ENCODE peak calls at places on chromosomes 13 and 19, in nine cellular contexts. D, S, V, X, W, P, M, A and R are unnamed samples. For H3K4me1, the result is how much of the 10 kb centered on the place peaks cover.

GRCh38 chr19:18876865-18877264 is 19.1 kb downstream of the CERS1 start:
- DNase-seq in W (no peak), X (no peak), P (no peak), S (no peak), M (no peak), D (no peak), A (peak), V (no peak), R (no peak)

GRCh38 chr13:113110048-113110851 is 4.7 kb downstream of the F7 start:
- DNase-seq in D (no peak), V (peak), A (peak), X (no peak), M (no peak), P (no peak), S (no peak), W (peak), R (no peak)

GRCh38 chr19:50368649-50369570 is 3.5 kb upstream of the NAPSA start:
- DNase-seq in P (peak), M (peak), D (peak), V (peak), S (peak), X (peak), A (peak), W (peak), R (peak)

GRCh38 chr13:98429977-98430785 is 146.7 kb downstream of the STK24 start:
- DNase-seq in X (no peak), S (no peak), W (no peak), V (no peak), P (no peak), M (no peak), A (no peak), D (no peak), R (no peak)

GRCh38 chr19:10286803-10287737 is at the start of gene ICAM4:
- DNase-seq in V (peak), D (no peak), X (peak), S (no peak), W (peak), M (no peak), A (peak), P (peak), R (no peak)

GRCh38 chr19:9914001-9914314 is 22.4 kb downstream of the OLFM2 start:
- DNase-seq in X (no peak), V (no peak), M (no peak), D (no peak), S (no peak), P (no peak), W (peak), A (no peak), R (no peak)

GRCh38 chr13:60663788-60664187 is 266.8 kb downstream of the TDRD3 start:
- DNase-seq in P (no peak), M (no peak), S (no peak), A (no peak), X (no peak), D (no peak), V (no peak), W (no peak), R (no peak)

GRCh38 chr13:97261254-97262015 is 39.3 kb downstream of the MBNL2 start:
- DNase-seq in P (no peak), V (no peak), S (no peak), D (no peak), W (no peak), X (no peak), A (no peak), M (no peak), R (no peak)

GRCh38 chr13:80082396-80083096 is 258.4 kb downstream of the SPRY2 start:
- DNase-seq in A (no peak), X (no peak), D (no peak), V (no peak), W (no peak), P (no peak), M (no peak), S (no peak), R (no peak)

GRCh38 chr13:25247345-25247744 is 39.9 kb downstream of the MTMR6 start:
- DNase-seq in A (no peak), M (no peak), P (no peak), X (peak), S (no peak), W (no peak), D (no peak), V (no peak), R (no peak)

GRCh38 chr19:17751103-17751911 is at the start of gene FCHO1:
- DNase-seq in W (no peak), M (no peak), P (no peak), A (peak), V (peak), D (no peak), S (peak), X (peak), R (peak)

GRCh38 chr13:100365678-100366077 is 222.9 kb downstream of the GGACT start:
- DNase-seq in P (no peak), X (no peak), V (no peak), A (no peak), S (no peak), D (no peak), W (no peak), M (no peak), R (no peak)

GRCh38 chr13:112839347-112840105 is 129.5 kb upstream of the MCF2L start:
- DNase-seq in S (no peak), P (no peak), W (peak), D (no peak), M (no peak), A (no peak), V (peak), X (peak), R (no peak)

GRCh38 chr19:34351382-34351802 is 13.6 kb upstream of the GPI start:
- DNase-seq in D (no peak), V (no peak), A (no peak), X (no peak), W (no peak), M (no peak), P (no peak), S (no peak), R (no peak)

GRCh38 chr19:43439183-43440063 is 24.7 kb downstream of the TEX101 start:
- DNase-seq in D (no peak), X (peak), A (no peak), M (no peak), W (no peak), S (no peak), V (peak), P (no peak), R (no peak)

GRCh38 chr13:111531505-111531904 is 211.1 kb downstream of the TEX29 start:
- DNase-seq in V (no peak), M (no peak), P (no peak), W (no peak), D (no peak), A (no peak), S (no peak), X (no peak), R (no peak)

GRCh38 chr13:111359237-111359915 is 38.9 kb downstream of the TEX29 start:
- DNase-seq in X (no peak), D (no peak), W (peak), M (no peak), S (no peak), V (no peak), P (no peak), A (no peak), R (no peak)

GRCh38 chr13:65638572-65639168 is 1591.5 kb downstream of the PCDH9 start:
- DNase-seq in S (peak), P (no peak), D (no peak), V (no peak), X (peak), M (no peak), A (no peak), W (peak), R (no peak)

GRCh38 chr19:20077791-20078463 is at the start of gene ZNF90:
- DNase-seq in V (peak), M (peak), A (peak), P (peak), D (peak), X (peak), S (peak), W (peak), R (peak)
- TF ChIP-seq CTCF in V (no peak), M (no peak), A (no peak), P (no peak), D (no peak), X (peak), S (no peak), W (peak), R (no peak)

DNA sequence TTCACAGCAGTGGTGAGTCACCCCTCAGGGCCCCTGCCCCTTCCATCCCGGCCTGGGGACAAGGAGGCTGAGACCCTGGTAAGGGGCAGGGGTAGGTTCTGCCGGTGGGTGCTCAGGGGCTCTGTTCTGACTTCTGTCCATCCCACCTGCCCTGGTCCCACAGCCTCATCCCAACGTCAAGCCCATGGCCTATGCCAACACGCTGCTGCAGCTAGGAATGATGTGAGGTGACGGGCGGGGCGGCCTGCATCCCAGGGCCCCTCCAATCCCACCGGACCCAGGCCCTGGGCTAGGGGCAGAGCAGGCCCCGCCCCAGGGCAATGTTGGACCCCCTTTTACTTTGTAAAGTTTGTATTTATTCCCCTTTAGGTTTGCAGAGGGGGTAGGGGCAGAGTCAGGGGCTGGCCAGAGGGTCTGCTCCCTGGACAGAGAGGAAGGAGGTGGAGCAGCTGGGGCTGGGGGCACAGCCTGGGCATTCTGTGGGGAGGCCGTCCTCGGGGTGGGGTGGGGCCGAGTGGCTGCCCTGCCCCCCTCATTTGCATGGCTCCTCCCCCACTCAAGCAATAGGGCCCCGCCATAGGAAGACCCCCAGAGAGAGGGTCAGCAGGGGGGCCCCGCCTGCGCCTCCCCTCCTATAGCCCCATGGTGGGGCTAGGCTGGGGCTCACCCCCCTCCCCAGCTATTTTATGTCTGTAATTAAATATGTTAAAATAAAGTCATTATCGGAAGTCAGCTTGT is 23.1 kb downstream of the CCDC8 start:
- DNase-seq in A (peak), V (no peak), W (peak), M (no peak), X (no peak), P (no peak), S (no peak), D (no peak), R (no peak)
- H3K4me1 ChIP-seq in A (under half), V (under half), W (under half), M (under half), X (under half), P (under half), S (under half), D (under half), R (under half)

DNA sequence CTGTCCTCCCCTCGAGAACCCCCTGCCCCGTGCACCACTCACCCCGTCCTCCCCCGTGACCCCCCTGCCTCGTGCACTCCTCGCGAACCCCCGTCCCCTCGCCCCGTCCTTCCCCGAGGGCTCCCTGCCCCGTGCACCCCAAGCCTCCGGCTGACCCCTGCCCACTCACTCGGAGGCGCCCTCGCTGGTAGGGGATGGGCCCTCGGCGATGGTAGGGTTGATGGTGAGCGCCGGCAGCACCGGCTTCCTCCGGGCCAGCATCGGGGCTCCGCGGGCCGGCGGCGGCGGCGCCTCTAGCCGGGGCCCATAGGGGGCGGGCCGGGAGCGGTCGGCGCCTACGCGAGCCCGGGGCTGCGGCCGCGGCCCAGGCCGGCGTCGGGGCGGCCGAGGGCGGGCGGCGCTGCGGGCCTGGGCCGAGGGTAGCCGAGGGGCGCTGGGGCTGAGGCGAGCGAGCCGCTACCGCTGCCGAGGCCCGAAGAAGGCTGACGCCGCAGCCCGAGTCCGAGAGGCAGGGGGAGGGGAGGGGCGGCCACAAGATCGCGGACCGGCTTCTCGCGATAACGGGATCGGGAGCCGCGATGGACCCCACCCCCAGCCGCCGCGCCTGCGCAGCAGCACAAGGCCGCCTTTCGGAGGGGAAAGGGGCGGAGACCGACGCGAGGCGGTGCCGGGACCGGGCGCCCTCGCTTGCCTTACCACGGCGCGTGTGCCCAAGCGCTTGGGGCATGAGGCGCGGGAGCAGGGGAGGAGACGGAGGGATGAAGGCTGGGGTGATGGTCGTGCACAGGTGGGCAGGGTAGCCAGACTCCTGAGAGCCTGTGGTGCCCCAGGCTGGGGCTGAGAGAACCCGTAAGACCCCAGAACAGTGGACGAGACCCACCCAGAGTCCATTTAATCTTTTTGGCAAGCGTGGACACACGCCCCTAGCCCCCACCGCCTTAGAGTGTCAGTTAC is at the start of gene MAP2K2:
- DNase-seq in D (peak), X (peak), S (peak), V (peak), A (peak), P (peak), M (peak), W (peak), R (peak)
- TF ChIP-seq CTCF in D (peak), X (no peak), S (no peak), V (no peak), A (no peak), P (no peak), M (peak), W (peak), R (no peak)

DNA sequence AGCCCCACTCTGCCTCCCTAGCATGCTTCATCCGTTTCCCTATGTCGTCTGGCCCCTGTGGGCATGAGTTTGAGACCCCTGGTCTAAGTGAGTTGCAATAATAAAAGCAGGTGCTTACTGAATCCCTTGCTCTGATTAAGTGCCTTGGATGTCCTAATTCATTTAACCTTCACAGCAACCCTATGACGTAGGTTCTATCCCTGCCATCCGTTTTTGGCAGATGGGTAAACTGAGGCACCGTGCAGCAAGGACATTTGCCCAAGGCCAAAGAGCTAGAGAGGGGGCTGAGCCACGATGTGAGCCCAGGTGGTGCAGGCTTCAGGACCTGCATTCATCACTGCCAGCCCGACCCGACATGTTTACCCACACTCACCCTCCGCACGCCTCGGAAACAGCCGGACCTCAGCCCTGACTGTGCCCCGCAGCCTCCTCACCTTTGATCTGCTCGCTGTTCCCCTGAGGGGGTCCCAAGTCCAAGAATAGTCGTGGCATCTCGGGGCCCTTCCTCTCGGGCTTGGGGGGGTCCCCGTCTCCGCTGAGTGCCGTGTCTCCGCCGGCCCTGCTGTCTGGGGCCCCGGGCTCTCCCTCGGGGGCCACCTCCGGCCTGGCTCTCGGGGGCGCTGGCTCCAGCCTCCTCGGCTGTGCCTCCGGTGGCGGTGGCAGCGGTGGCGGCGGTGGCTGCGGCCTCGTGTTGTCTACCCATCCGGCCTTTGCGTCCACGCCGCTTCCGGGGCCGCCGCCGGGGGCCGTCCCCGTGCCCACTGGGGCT is 14.5 kb downstream of the LMTK3 start:
- DNase-seq in D (no peak), A (no peak), M (no peak), V (no peak), X (no peak), P (no peak), S (no peak), W (peak), R (no peak)
- H3K4me1 ChIP-seq in D (under half), A (under half), M (under half), V (under half), X (under half), P (under half), S (under half), W (under half), R (under half)

GRCh38 chr13:40161931-40162330 is 504.5 kb downstream of the FOXO1 start:
- DNase-seq in A (no peak), W (no peak), M (no peak), X (no peak), P (no peak), V (no peak), D (no peak), S (no peak), R (no peak)

GRCh38 chr13:40164137-40164536 is 502.3 kb downstream of the FOXO1 start:
- DNase-seq in P (no peak), D (no peak), S (no peak), W (no peak), M (peak), A (no peak), V (no peak), X (no peak), R (peak)

GRCh38 chr13:40161008-40161694 is 505.3 kb downstream of the FOXO1 start:
- DNase-seq in M (no peak), D (no peak), W (no peak), X (no peak), V (no peak), S (no peak), A (no peak), P (no peak), R (no peak)

GRCh38 chr13:40158218-40158617 is 502.8 kb downstream of the COG6 start:
- DNase-seq in M (no peak), X (no peak), V (no peak), D (no peak), A (no peak), W (no peak), S (no peak), P (no peak), R (no peak)

DNA sequence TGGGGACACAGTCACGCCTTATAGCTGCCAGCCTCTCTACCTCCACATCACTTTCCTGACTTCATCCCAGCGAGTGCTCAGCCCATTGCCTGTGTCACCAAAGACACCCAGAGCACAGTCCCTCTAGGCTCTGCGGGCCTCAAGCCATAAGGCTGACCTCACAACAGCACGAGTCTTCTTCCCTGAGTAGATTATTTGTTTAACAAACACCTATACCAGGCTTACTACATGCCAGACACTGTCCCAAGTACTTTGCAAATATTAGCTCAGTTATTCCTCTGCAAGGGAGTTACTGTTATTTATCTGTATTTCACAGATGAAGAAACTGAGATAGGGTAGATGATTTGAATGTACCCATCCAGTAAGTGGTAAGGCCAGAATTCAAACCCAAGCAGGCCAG is 504.3 kb downstream of the COG6 start:
- DNase-seq in M (no peak), A (no peak), W (no peak), S (no peak), V (no peak), P (no peak), D (no peak), X (no peak), R (no peak)
- TF ChIP-seq CTCF in M (no peak), A (no peak), W (no peak), S (no peak), V (no peak), P (no peak), D (no peak), X (no peak), R (no peak)

GRCh38 chr13:30400376-30400775 is 21.9 kb upstream of the UBE2L5 start:
- DNase-seq in A (no peak), D (no peak), W (no peak), X (no peak), M (no peak), P (no peak), V (no peak), S (no peak), R (no peak)

GRCh38 chr13:30404207-30404606 is 18.1 kb upstream of the UBE2L5 start:
- DNase-seq in M (no peak), D (no peak), S (no peak), A (no peak), W (no peak), P (no peak), X (no peak), V (no peak), R (no peak)

GRCh38 chr13:30406779-30407416 is 15.4 kb upstream of the UBE2L5 start:
- DNase-seq in S (no peak), X (peak), V (no peak), D (no peak), W (no peak), P (no peak), A (no peak), M (no peak), R (no peak)

GRCh38 chr13:30401347-30401746 is 20.9 kb upstream of the UBE2L5 start:
- DNase-seq in A (no peak), P (no peak), V (no peak), X (no peak), D (no peak), M (no peak), S (no peak), W (no peak), R (no peak)

DNA sequence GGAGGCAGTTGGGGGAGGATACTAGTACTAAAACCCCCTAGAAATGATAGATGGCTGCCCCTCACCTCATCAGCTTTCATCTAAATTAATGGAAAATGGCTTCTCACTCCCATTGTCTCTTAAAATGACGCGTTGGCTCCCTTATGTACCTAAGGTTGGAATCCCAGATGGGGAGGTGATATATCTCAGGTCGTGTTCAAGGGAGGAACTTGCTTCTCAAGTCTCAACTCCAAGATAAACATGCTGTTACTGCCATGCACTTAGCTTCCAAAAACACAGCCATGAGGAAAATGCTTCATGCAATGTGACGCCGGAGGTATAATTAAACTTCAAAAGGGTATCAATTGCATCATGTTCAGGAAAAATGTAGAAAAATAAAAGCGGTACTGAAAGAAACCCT is 18.8 kb upstream of the UBE2L5 start:
- DNase-seq in X (no peak), D (no peak), W (no peak), M (no peak), A (no peak), P (no peak), S (no peak), V (no peak), R (no peak)
- H3K4me1 ChIP-seq in X (under half), D (under half), W (under half), M (under half), A (under half), P (under half), S (under half), V (under half), R (under half)